ENCODE peak calls at places on chromosomes 6 and 20, in six cellular contexts. One of them, this sample, is unnamed.

GRCh38 chr6:170185175-170185970 is 105.5 kb downstream of the DLL1 start:
- DNase-seq in A549: no peak
- DNase-seq in HepG2: no peak
- DNase-seq in K562: no peak
- DNase-seq in GM12878: no peak
- DNase-seq in H1: peak; percentile 35
- DNase-seq in this sample: no peak

GRCh38 chr20:63253438-63254236 is 626 bp downstream of the NKAIN4 start:
- DNase-seq in A549: peak; percentile 45
- DNase-seq in HepG2: no peak
- DNase-seq in K562: no peak
- DNase-seq in GM12878: no peak
- DNase-seq in H1: peak; percentile 82
- DNase-seq in this sample: peak; percentile 65

GRCh38 chr20:11267131-11267761 is 593.4 kb upstream of the JAG1 start:
- DNase-seq in A549: peak; percentile 97
- DNase-seq in HepG2: peak; percentile 79
- DNase-seq in K562: peak; percentile 13
- DNase-seq in GM12878: peak; percentile 79
- DNase-seq in H1: no peak
- DNase-seq in this sample: peak; percentile 33

GRCh38 chr20:37194616-37195015 is 15.3 kb upstream of the MROH8 start:
- DNase-seq in A549: no peak
- DNase-seq in HepG2: no peak
- DNase-seq in K562: no peak
- DNase-seq in GM12878: no peak
- DNase-seq in H1: no peak
- DNase-seq in this sample: no peak

GRCh38 chr20:25254986-25255680 is 7.2 kb downstream of the PYGB start:
- DNase-seq in A549: no peak
- DNase-seq in HepG2: no peak
- DNase-seq in K562: no peak
- DNase-seq in GM12878: no peak
- DNase-seq in H1: no peak
- DNase-seq in this sample: peak; percentile 68

GRCh38 chr6:143336446-143337152 is 113.9 kb downstream of the ADAT2 start:
- DNase-seq in A549: no peak
- DNase-seq in HepG2: no peak
- DNase-seq in K562: no peak
- DNase-seq in GM12878: no peak
- DNase-seq in H1: no peak
- DNase-seq in this sample: no peak

GRCh38 chr6:105207524-105208269 is 27.9 kb upstream of the POPDC3 start:
- DNase-seq in A549: no peak
- DNase-seq in HepG2: no peak
- DNase-seq in K562: no peak
- DNase-seq in GM12878: no peak
- DNase-seq in H1: no peak
- DNase-seq in this sample: no peak

GRCh38 chr20:56924316-56924975 is 295.3 kb downstream of the TFAP2C start:
- DNase-seq in A549: no peak
- DNase-seq in HepG2: no peak
- DNase-seq in K562: no peak
- DNase-seq in GM12878: no peak
- DNase-seq in H1: no peak
- DNase-seq in this sample: no peak

GRCh38 chr20:1894951-1895673 is at the start of gene SIRPA:
- DNase-seq in A549: peak; percentile 86
- DNase-seq in HepG2: no peak
- DNase-seq in K562: peak; percentile 32
- DNase-seq in GM12878: no peak
- DNase-seq in H1: peak; percentile 62
- DNase-seq in this sample: peak; percentile 91

GRCh38 chr6:22470454-22471368 is 98.7 kb upstream of the HDGFL1 start:
- DNase-seq in A549: peak; percentile 1
- DNase-seq in HepG2: no peak
- DNase-seq in K562: no peak
- DNase-seq in GM12878: peak; percentile 9
- DNase-seq in H1: no peak
- DNase-seq in this sample: peak; percentile 55

GRCh38 chr6:72286911-72287311 is 335.0 kb upstream of the KCNQ5 start:
- DNase-seq in A549: no peak
- DNase-seq in HepG2: no peak
- DNase-seq in K562: no peak
- DNase-seq in GM12878: no peak
- DNase-seq in H1: no peak
- DNase-seq in this sample: no peak

GRCh38 chr20:44068311-44068710 is 118.7 kb downstream of the JPH2 start:
- DNase-seq in A549: no peak
- DNase-seq in HepG2: no peak
- DNase-seq in K562: no peak
- DNase-seq in GM12878: no peak
- DNase-seq in H1: peak; percentile 44
- DNase-seq in this sample: peak; percentile 47

GRCh38 chr6:47647188-47647587 is 51.2 kb upstream of the ADGRF4 start:
- DNase-seq in A549: no peak
- DNase-seq in HepG2: no peak
- DNase-seq in K562: no peak
- DNase-seq in GM12878: no peak
- DNase-seq in H1: no peak
- DNase-seq in this sample: no peak

GRCh38 chr6:129863664-129864063 is 2.5 kb upstream of the TMEM244 start:
- DNase-seq in A549: no peak
- DNase-seq in HepG2: no peak
- DNase-seq in K562: no peak
- DNase-seq in GM12878: no peak
- DNase-seq in H1: no peak
- DNase-seq in this sample: no peak

GRCh38 chr20:38152175-38153010 is 12.7 kb downstream of the TGM2 start:
- DNase-seq in A549: peak; percentile 72
- DNase-seq in HepG2: peak; percentile 44
- DNase-seq in K562: no peak
- DNase-seq in GM12878: peak; percentile 25
- DNase-seq in H1: no peak
- DNase-seq in this sample: peak; percentile 91

GRCh38 chr6:164188861-164189260 is 774.3 kb downstream of the QKI start:
- DNase-seq in A549: no peak
- DNase-seq in HepG2: no peak
- DNase-seq in K562: no peak
- DNase-seq in GM12878: no peak
- DNase-seq in H1: no peak
- DNase-seq in this sample: no peak

GRCh38 chr6:92271101-92271500 is 1148.3 kb downstream of the EPHA7 start:
- DNase-seq in A549: no peak
- DNase-seq in HepG2: no peak
- DNase-seq in K562: no peak
- DNase-seq in GM12878: no peak
- DNase-seq in H1: no peak
- DNase-seq in this sample: no peak

DNA sequence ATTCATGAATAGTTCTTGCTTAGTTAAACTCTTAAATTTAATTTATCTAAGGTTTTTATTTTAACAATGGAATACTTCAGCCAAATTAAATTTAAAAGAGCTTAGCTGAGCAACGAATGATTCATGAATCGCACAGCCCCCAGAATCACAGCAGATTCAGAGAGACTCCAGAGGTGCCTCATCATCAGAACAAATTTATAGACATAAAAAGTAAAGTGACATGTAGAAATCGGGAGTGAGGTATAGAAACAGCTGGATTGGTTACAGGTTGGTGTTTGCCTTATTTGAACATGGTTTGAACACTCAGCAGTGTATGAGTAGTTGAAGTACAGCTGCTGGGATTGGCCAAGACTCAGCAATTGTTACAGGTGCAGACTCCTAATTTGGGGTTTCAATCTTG is 132.7 kb upstream of the MAP3K4 start:
- DNase-seq in A549: no peak
- DNase-seq in HepG2: no peak
- DNase-seq in K562: no peak
- DNase-seq in GM12878: no peak
- DNase-seq in H1: no peak
- DNase-seq in this sample: no peak
- TF ChIP-seq CHD2 in A549: no peak
- TF ChIP-seq CHD2 in HepG2: no peak
- TF ChIP-seq CHD2 in K562: no peak
- TF ChIP-seq CHD2 in GM12878: no peak
- TF ChIP-seq CHD2 in H1: no peak
- TF ChIP-seq CHD2 in this sample: no peak

GRCh38 chr6:20746805-20747204 is 212.5 kb downstream of the CDKAL1 start:
- DNase-seq in A549: no peak
- DNase-seq in HepG2: peak; percentile 74
- DNase-seq in K562: no peak
- DNase-seq in GM12878: no peak
- DNase-seq in H1: no peak
- DNase-seq in this sample: no peak

GRCh38 chr6:20741490-20741889 is 207.2 kb downstream of the CDKAL1 start:
- DNase-seq in A549: no peak
- DNase-seq in HepG2: no peak
- DNase-seq in K562: no peak
- DNase-seq in GM12878: no peak
- DNase-seq in H1: no peak
- DNase-seq in this sample: no peak

GRCh38 chr6:20747996-20748395 is 213.7 kb downstream of the CDKAL1 start:
- DNase-seq in A549: no peak
- DNase-seq in HepG2: no peak
- DNase-seq in K562: no peak
- DNase-seq in GM12878: no peak
- DNase-seq in H1: no peak
- DNase-seq in this sample: no peak

GRCh38 chr6:20746024-20746423 is 211.8 kb downstream of the CDKAL1 start:
- DNase-seq in A549: no peak
- DNase-seq in HepG2: no peak
- DNase-seq in K562: no peak
- DNase-seq in GM12878: no peak
- DNase-seq in H1: no peak
- DNase-seq in this sample: no peak

DNA sequence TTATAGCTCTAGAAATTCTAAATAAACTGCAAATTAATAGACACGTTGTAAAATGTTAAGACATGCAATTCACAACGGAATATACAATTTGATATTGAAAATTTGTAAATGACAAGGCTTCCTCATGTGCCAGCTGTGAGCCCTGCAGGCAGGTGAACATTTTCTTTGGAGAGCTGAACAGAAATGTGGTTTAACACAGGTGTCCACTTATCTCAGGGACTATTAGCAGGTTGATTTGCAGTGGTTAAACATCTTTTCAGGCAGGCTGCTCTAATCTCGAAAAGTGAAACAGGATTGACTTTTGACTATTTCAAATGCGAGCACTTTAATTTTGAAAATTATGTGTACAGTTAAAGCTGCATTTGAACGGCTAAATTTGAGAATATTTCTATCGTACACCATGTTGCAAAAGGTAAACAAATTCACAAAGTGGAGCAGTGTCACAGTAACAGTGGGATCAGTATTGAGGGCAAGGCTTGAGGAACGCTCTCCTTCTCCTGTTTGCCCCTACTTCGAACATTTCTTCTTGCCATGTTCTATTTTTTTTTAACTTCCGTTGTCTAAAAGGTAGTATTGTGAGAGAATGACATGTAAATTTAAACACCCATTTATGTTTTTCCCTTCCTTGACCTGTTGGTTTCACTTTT is 210.8 kb downstream of the CDKAL1 start:
- DNase-seq in A549: no peak
- DNase-seq in HepG2: no peak
- DNase-seq in K562: no peak
- DNase-seq in GM12878: no peak
- DNase-seq in H1: no peak
- DNase-seq in this sample: no peak
- TF ChIP-seq CHD2 in A549: no peak
- TF ChIP-seq CHD2 in HepG2: no peak
- TF ChIP-seq CHD2 in K562: no peak
- TF ChIP-seq CHD2 in GM12878: no peak
- TF ChIP-seq CHD2 in H1: no peak
- TF ChIP-seq CHD2 in this sample: no peak

GRCh38 chr6:32983493-32983848 is 15.1 kb downstream of the BRD2 start:
- DNase-seq in A549: no peak
- DNase-seq in HepG2: no peak
- DNase-seq in K562: no peak
- DNase-seq in GM12878: no peak
- DNase-seq in H1: no peak
- DNase-seq in this sample: no peak

GRCh38 chr6:32982084-32982701 is 13.8 kb downstream of the BRD2 start:
- DNase-seq in A549: no peak
- DNase-seq in HepG2: no peak
- DNase-seq in K562: no peak
- DNase-seq in GM12878: no peak
- DNase-seq in H1: no peak
- DNase-seq in this sample: no peak

GRCh38 chr6:32983964-32984638 is 15.7 kb downstream of the BRD2 start:
- DNase-seq in A549: no peak
- DNase-seq in HepG2: no peak
- DNase-seq in K562: no peak
- DNase-seq in GM12878: no peak
- DNase-seq in H1: no peak
- DNase-seq in this sample: no peak

GRCh38 chr6:32984639-32985389 is 16.4 kb downstream of the BRD2 start:
- DNase-seq in A549: peak; percentile 52
- DNase-seq in HepG2: peak; percentile 84
- DNase-seq in K562: peak; percentile 81
- DNase-seq in GM12878: no peak
- DNase-seq in H1: peak; percentile 92
- DNase-seq in this sample: peak; percentile 79

DNA sequence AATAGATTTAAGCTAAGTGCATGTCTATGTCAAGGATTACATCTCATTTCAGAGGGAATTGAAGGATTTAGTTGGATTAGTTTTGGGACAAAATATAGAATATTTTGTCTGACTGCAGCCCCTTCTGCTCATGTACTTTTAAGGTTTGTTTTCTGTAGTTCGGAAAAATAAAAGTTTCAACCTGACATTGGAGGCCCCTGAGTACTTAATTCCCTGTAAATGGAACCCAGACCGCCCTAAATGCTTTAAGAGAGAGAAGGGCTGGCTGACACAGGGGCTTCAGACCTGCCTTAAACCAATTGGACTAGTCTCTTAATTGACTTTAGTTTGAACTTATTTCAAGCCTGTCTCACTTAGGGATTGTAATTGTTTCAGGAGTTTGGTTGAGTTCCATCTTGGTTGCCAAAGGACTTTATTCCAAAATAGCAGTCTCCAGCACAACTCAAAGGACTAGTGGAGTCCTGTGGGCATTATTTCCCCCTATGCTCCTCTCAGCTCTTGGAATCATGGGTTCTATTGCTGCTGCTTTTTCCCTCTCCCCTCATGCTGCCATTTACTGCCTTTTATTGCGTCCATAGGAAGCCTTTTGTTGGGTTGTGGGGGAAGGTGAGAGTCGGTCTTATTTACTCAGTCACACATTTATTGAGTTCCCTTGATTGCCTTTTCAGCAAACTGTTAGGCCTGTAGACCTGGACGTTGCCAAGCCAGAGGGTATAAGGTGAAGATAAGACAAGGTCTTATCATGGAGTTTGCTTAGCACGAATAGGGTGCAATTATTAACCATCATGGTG is 14.5 kb downstream of the BRD2 start:
- DNase-seq in A549: no peak
- DNase-seq in HepG2: no peak
- DNase-seq in K562: no peak
- DNase-seq in GM12878: no peak
- DNase-seq in H1: no peak
- DNase-seq in this sample: no peak
- TF ChIP-seq CHD2 in A549: no peak
- TF ChIP-seq CHD2 in HepG2: no peak
- TF ChIP-seq CHD2 in K562: no peak
- TF ChIP-seq CHD2 in GM12878: no peak
- TF ChIP-seq CHD2 in H1: no peak
- TF ChIP-seq CHD2 in this sample: no peak

GRCh38 chr6:128327890-128328289 is 192.5 kb downstream of the PTPRK start:
- DNase-seq in A549: no peak
- DNase-seq in HepG2: peak; percentile 37
- DNase-seq in K562: no peak
- DNase-seq in GM12878: no peak
- DNase-seq in H1: peak; percentile 50
- DNase-seq in this sample: peak; percentile 1
- TF ChIP-seq CHD2 in A549: no peak
- TF ChIP-seq CHD2 in HepG2: no peak
- TF ChIP-seq CHD2 in K562: no peak
- TF ChIP-seq CHD2 in GM12878: no peak
- TF ChIP-seq CHD2 in H1: no peak
- TF ChIP-seq CHD2 in this sample: no peak